ENCODE peak calls at places on chromosome 13, in six cellular contexts. J is body of pancreas, O is HFFc6, Q is osteocyte, U is right lobe of liver, I is Peyer's patch. S is an unnamed sample.
A peak's percentile ranks its signal among the peaks of the same experiment; 100 is the strongest.

GRCh38 chr13:75554981-75555380 is 5.4 kb downstream of the UCHL3 start:
- DNase-seq in I (no peak), U (no peak), J (no peak), Q (no peak), O (no peak), S (no peak)

GRCh38 chr13:43200307-43200706 is 176.9 kb downstream of the DNAJC15 start:
- DNase-seq in J (no peak), U (no peak), I (no peak), Q (no peak), O (no peak), S (no peak)

GRCh38 chr13:113458218-113459065 is 5.2 kb upstream of the ADPRHL1 start:
- DNase-seq in I (no peak), Q (peak; percentile 84), O (no peak), U (no peak), J (no peak), S (no peak)

GRCh38 chr13:21749410-21749809 is 78.5 kb downstream of the FGF9 start:
- DNase-seq in J (no peak), O (peak; percentile 19), Q (no peak), U (no peak), I (no peak), S (no peak)

GRCh38 chr13:34340534-34340933 is 522.6 kb downstream of the RFC3 start:
- DNase-seq in U (no peak), I (no peak), O (peak; percentile 18), Q (no peak), J (no peak), S (no peak)

GRCh38 chr13:29956771-29957170 is 106.4 kb upstream of the UBL3 start:
- DNase-seq in Q (peak; percentile 38), I (no peak), U (no peak), O (no peak), J (no peak), S (no peak)

GRCh38 chr13:83221256-83221655 is 661.0 kb downstream of the SLITRK1 start:
- DNase-seq in J (no peak), Q (no peak), I (no peak), O (peak; percentile 65), U (no peak), S (no peak)

GRCh38 chr13:51437550-51438127 is 15.2 kb downstream of the INTS6 start:
- DNase-seq in Q (no peak), J (no peak), O (no peak), U (no peak), I (no peak), S (no peak)

GRCh38 chr13:99214232-99214631 is 13.6 kb downstream of the UBAC2 start:
- DNase-seq in U (no peak), O (no peak), Q (no peak), I (no peak), J (no peak), S (peak; percentile 46)

GRCh38 chr13:23621316-23621645 is 51.1 kb downstream of the TNFRSF19 start:
- DNase-seq in I (no peak), O (peak; percentile 89), J (no peak), U (no peak), Q (no peak), S (no peak)

GRCh38 chr13:101157261-101157660 is 259.0 kb downstream of the NALCN start:
- DNase-seq in J (no peak), U (no peak), I (no peak), O (no peak), Q (no peak), S (no peak)

GRCh38 chr13:101845501-101846012 is 393.1 kb downstream of the ITGBL1 start:
- DNase-seq in Q (no peak), J (no peak), U (no peak), I (no peak), O (no peak), S (no peak)

GRCh38 chr13:63873936-63874335 is 2458.3 kb upstream of the PCDH20 start:
- DNase-seq in O (no peak), U (no peak), J (no peak), I (no peak), Q (no peak), S (no peak)

GRCh38 chr13:31764556-31764955 is 25.2 kb downstream of the RXFP2 start:
- DNase-seq in I (no peak), O (no peak), U (no peak), J (no peak), Q (no peak), S (no peak)

GRCh38 chr13:31956944-31957644 is 74.5 kb upstream of the FRY start:
- DNase-seq in O (no peak), I (no peak), Q (no peak), J (no peak), U (no peak), S (no peak)

GRCh38 chr13:79459906-79460305 is 21.0 kb upstream of the NDFIP2 start:
- DNase-seq in I (no peak), O (peak; percentile 59), Q (no peak), J (no peak), U (no peak), S (no peak)

GRCh38 chr13:31946091-31946770 is 85.3 kb upstream of the FRY start:
- DNase-seq in U (no peak), I (no peak), O (peak; percentile 35), Q (no peak), J (no peak), S (no peak)

GRCh38 chr13:21735621-21736401 is 64.9 kb downstream of the FGF9 start:
- DNase-seq in U (no peak), Q (no peak), J (no peak), O (no peak), I (no peak), S (no peak)

GRCh38 chr13:111179908-111180756 is 65.0 kb downstream of the ARHGEF7 start:
- DNase-seq in O (no peak), J (no peak), U (no peak), Q (no peak), I (no peak), S (no peak)

GRCh38 chr13:99986751-99987150 is 5.2 kb downstream of the ZIC2 start:
- DNase-seq in O (no peak), Q (no peak), I (no peak), J (no peak), U (no peak), S (no peak)

GRCh38 chr13:113147206-113147605 is 11.2 kb upstream of the PROZ start:
- DNase-seq in U (no peak), I (no peak), J (no peak), Q (no peak), O (no peak), S (no peak)

GRCh38 chr13:110407531-110407930 is 100.4 kb downstream of the COL4A2 start:
- DNase-seq in J (no peak), I (no peak), U (no peak), Q (no peak), O (no peak), S (no peak)

GRCh38 chr13:87274209-87274819 is 396.9 kb upstream of the SLITRK5 start:
- DNase-seq in J (peak; percentile 31), O (no peak), I (no peak), U (no peak), Q (no peak), S (peak; percentile 13)

GRCh38 chr13:87280139-87280538 is 391.0 kb upstream of the SLITRK5 start:
- DNase-seq in Q (no peak), I (no peak), O (no peak), U (no peak), J (no peak), S (no peak)
- TF ChIP-seq CTCF in Q (no peak), I (no peak), O (no peak), U (peak; percentile 10), J (no peak), S (no peak)

DNA sequence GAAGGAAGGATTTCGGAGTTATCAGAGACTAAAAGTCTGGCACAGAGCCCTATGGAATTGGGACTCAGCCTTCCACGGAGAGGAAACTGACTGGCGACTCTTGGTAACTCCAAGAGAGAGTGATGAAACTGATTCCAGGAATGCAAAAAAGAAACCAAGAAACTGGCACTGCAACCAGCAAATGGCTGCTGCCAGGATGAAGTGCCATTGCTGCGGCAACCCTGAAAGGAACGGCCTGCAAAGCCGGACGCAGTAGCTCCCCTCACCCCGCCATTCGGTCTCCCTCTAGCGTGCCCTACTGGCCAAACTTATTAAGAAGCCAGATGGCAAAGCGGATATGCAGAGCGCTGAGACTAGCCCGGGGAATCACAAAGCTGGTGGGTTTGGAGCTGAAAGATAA is 236.0 kb downstream of the PCDH9 start:
- DNase-seq in U (peak; percentile 83), J (peak; percentile 72), I (peak; percentile 43), O (no peak), Q (peak; percentile 85), S (peak; percentile 49)
- TF ChIP-seq CTCF in U (peak; percentile 73), J (peak; percentile 59), I (no peak), O (peak; percentile 46), Q (peak; percentile 53), S (peak; percentile 49)

GRCh38 chr13:39688278-39688677 is 32.8 kb downstream of the COG6 start:
- DNase-seq in U (no peak), I (no peak), Q (no peak), J (no peak), O (no peak), S (no peak)
- TF ChIP-seq CTCF in U (no peak), I (no peak), Q (no peak), J (no peak), O (no peak), S (no peak)

DNA sequence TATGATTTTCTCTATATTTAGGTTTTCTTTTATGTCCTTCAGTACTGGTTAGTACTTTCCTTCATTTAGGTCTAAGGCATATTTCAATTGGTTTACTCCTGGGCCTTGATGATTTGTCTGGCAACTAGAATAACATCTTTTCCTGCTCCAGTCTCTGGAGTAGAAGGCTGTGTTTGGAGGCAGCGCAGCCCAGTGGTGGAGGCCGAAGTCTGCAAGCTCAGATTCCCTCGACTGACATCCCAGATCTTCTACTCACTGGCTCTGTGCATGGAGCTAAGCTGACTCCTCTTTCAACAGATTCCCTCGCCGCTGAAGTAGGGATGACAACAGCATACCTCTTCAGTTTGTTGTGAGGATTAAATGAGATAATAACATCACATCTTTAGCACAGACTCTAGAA is 141.0 kb downstream of the RAP2A start:
- DNase-seq in I (peak; percentile 57), O (peak; percentile 39), Q (no peak), U (no peak), J (peak; percentile 3), S (peak; percentile 35)
- TF ChIP-seq CTCF in I (peak; percentile 24), O (peak; percentile 62), Q (peak; percentile 39), U (peak; percentile 5), J (no peak), S (peak; percentile 22)

GRCh38 chr13:85896516-85897450 is 97.6 kb upstream of the SLITRK6 start:
- DNase-seq in Q (no peak), O (no peak), J (no peak), I (no peak), U (no peak), S (no peak)
- TF ChIP-seq CTCF in Q (peak; percentile 34), O (peak; percentile 33), J (no peak), I (no peak), U (peak; percentile 29), S (no peak)